ENCODE peak calls at places on chromosomes 2 and 18, in nine cellular contexts. One of them, this sample, is unnamed. For H3K79me2, the result is how much of the 10 kb centered on the place peaks cover.

GRCh38 chr18:6606411-6607085 is 123.0 kb upstream of the ARHGAP28 start:
- DNase-seq in neural progenitor cell: peak
- DNase-seq in GM23248: no peak
- DNase-seq in HCT116: no peak
- DNase-seq in GM23338: no peak
- DNase-seq in hepatocyte: no peak
- DNase-seq in OCI-LY7: no peak
- DNase-seq in PC-3: no peak
- DNase-seq in SK-N-SH: no peak
- DNase-seq in this sample: no peak

GRCh38 chr18:77062518-77063003 is 70.0 kb downstream of the MBP start:
- DNase-seq in neural progenitor cell: no peak
- DNase-seq in GM23248: no peak
- DNase-seq in HCT116: no peak
- DNase-seq in GM23338: no peak
- DNase-seq in hepatocyte: no peak
- DNase-seq in OCI-LY7: peak
- DNase-seq in PC-3: no peak
- DNase-seq in SK-N-SH: no peak
- DNase-seq in this sample: peak

GRCh38 chr2:45709137-45709536 is 57.7 kb downstream of the PRKCE start:
- DNase-seq in neural progenitor cell: no peak
- DNase-seq in GM23248: no peak
- DNase-seq in HCT116: no peak
- DNase-seq in GM23338: no peak
- DNase-seq in hepatocyte: no peak
- DNase-seq in OCI-LY7: no peak
- DNase-seq in PC-3: no peak
- DNase-seq in SK-N-SH: no peak
- DNase-seq in this sample: no peak

GRCh38 chr2:138029238-138029637 is 65.0 kb downstream of the HNMT start:
- DNase-seq in neural progenitor cell: no peak
- DNase-seq in GM23248: peak
- DNase-seq in HCT116: no peak
- DNase-seq in GM23338: no peak
- DNase-seq in hepatocyte: no peak
- DNase-seq in OCI-LY7: no peak
- DNase-seq in PC-3: no peak
- DNase-seq in SK-N-SH: no peak
- DNase-seq in this sample: no peak

GRCh38 chr18:75977069-75977468 is 518.0 kb downstream of the ZNF516 start:
- DNase-seq in neural progenitor cell: no peak
- DNase-seq in GM23248: peak
- DNase-seq in HCT116: no peak
- DNase-seq in GM23338: no peak
- DNase-seq in hepatocyte: no peak
- DNase-seq in OCI-LY7: no peak
- DNase-seq in PC-3: no peak
- DNase-seq in SK-N-SH: no peak
- DNase-seq in this sample: no peak

GRCh38 chr2:88350641-88351601 is 101.6 kb downstream of the FOXI3 start:
- DNase-seq in neural progenitor cell: peak
- DNase-seq in GM23248: peak
- DNase-seq in HCT116: peak
- DNase-seq in GM23338: peak
- DNase-seq in hepatocyte: peak
- DNase-seq in OCI-LY7: peak
- DNase-seq in PC-3: peak
- DNase-seq in SK-N-SH: peak
- DNase-seq in this sample: peak

GRCh38 chr2:45331034-45331786 is 279.9 kb downstream of the SRBD1 start:
- DNase-seq in neural progenitor cell: no peak
- DNase-seq in GM23248: peak
- DNase-seq in HCT116: no peak
- DNase-seq in GM23338: no peak
- DNase-seq in hepatocyte: no peak
- DNase-seq in OCI-LY7: no peak
- DNase-seq in PC-3: peak
- DNase-seq in SK-N-SH: no peak
- DNase-seq in this sample: no peak

GRCh38 chr18:22221350-22221749 is 52.0 kb downstream of the GATA6 start:
- DNase-seq in neural progenitor cell: no peak
- DNase-seq in GM23248: no peak
- DNase-seq in HCT116: no peak
- DNase-seq in GM23338: no peak
- DNase-seq in hepatocyte: no peak
- DNase-seq in OCI-LY7: no peak
- DNase-seq in PC-3: no peak
- DNase-seq in SK-N-SH: no peak
- DNase-seq in this sample: no peak

GRCh38 chr18:71131918-71132317 is 843.1 kb downstream of the SOCS6 start:
- DNase-seq in neural progenitor cell: no peak
- DNase-seq in GM23248: no peak
- DNase-seq in HCT116: no peak
- DNase-seq in GM23338: no peak
- DNase-seq in hepatocyte: no peak
- DNase-seq in OCI-LY7: no peak
- DNase-seq in PC-3: peak
- DNase-seq in SK-N-SH: no peak
- DNase-seq in this sample: no peak

GRCh38 chr2:40412456-40412855 is 39.4 kb downstream of the SLC8A1 start:
- DNase-seq in neural progenitor cell: no peak
- DNase-seq in GM23248: peak
- DNase-seq in HCT116: peak
- DNase-seq in GM23338: no peak
- DNase-seq in hepatocyte: no peak
- DNase-seq in OCI-LY7: no peak
- DNase-seq in PC-3: peak
- DNase-seq in SK-N-SH: no peak
- DNase-seq in this sample: no peak

GRCh38 chr2:107588960-107589542 is 237.6 kb upstream of the RGPD4 start:
- DNase-seq in neural progenitor cell: no peak
- DNase-seq in GM23248: peak
- DNase-seq in HCT116: no peak
- DNase-seq in GM23338: no peak
- DNase-seq in hepatocyte: no peak
- DNase-seq in OCI-LY7: no peak
- DNase-seq in PC-3: no peak
- DNase-seq in SK-N-SH: no peak
- DNase-seq in this sample: no peak

GRCh38 chr2:58649746-58650145 is 408.6 kb upstream of the FANCL start:
- DNase-seq in neural progenitor cell: no peak
- DNase-seq in GM23248: no peak
- DNase-seq in HCT116: no peak
- DNase-seq in GM23338: no peak
- DNase-seq in hepatocyte: no peak
- DNase-seq in OCI-LY7: no peak
- DNase-seq in PC-3: no peak
- DNase-seq in SK-N-SH: no peak
- DNase-seq in this sample: no peak

GRCh38 chr18:27803957-27804356 is 373.0 kb downstream of the CDH2 start:
- DNase-seq in neural progenitor cell: no peak
- DNase-seq in GM23248: peak
- DNase-seq in HCT116: no peak
- DNase-seq in GM23338: no peak
- DNase-seq in hepatocyte: no peak
- DNase-seq in OCI-LY7: no peak
- DNase-seq in PC-3: peak
- DNase-seq in SK-N-SH: no peak
- DNase-seq in this sample: no peak

GRCh38 chr2:100274076-100274475 is 48.2 kb downstream of the LONRF2 start:
- DNase-seq in neural progenitor cell: no peak
- DNase-seq in GM23248: no peak
- DNase-seq in HCT116: no peak
- DNase-seq in GM23338: no peak
- DNase-seq in hepatocyte: no peak
- DNase-seq in OCI-LY7: no peak
- DNase-seq in PC-3: no peak
- DNase-seq in SK-N-SH: no peak
- DNase-seq in this sample: peak

GRCh38 chr2:159022019-159022418 is 53.6 kb downstream of the TANC1 start:
- DNase-seq in neural progenitor cell: no peak
- DNase-seq in GM23248: no peak
- DNase-seq in HCT116: no peak
- DNase-seq in GM23338: no peak
- DNase-seq in hepatocyte: no peak
- DNase-seq in OCI-LY7: no peak
- DNase-seq in PC-3: no peak
- DNase-seq in SK-N-SH: no peak
- DNase-seq in this sample: no peak
- H3K79me2 ChIP-seq in neural progenitor cell: under half
- H3K79me2 ChIP-seq in GM23248: half or more
- H3K79me2 ChIP-seq in HCT116: under half
- H3K79me2 ChIP-seq in GM23338: under half
- H3K79me2 ChIP-seq in hepatocyte: half or more
- H3K79me2 ChIP-seq in OCI-LY7: under half
- H3K79me2 ChIP-seq in PC-3: under half
- H3K79me2 ChIP-seq in SK-N-SH: half or more
- H3K79me2 ChIP-seq in this sample: under half

DNA sequence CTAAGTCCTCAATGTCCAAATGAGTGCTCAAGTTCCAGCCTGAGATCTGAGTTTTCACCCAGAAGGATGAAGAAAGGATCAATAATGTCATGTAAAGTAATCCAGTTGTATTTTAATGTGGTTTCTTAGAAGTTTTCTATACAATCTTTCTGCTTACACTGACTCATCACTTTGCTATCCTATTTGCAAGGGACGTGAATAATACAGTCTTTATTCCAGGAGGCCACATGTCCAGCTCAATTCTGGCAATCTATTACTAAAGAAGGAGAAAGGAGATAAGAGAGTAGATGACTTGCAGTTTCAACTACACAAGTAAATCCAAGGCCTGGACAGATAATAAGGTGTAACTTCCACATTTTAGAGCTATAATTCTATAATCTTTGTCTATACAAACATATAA is 601.1 kb upstream of the SETBP1 start:
- DNase-seq in neural progenitor cell: no peak
- DNase-seq in GM23248: peak
- DNase-seq in HCT116: no peak
- DNase-seq in GM23338: no peak
- DNase-seq in hepatocyte: peak
- DNase-seq in OCI-LY7: no peak
- DNase-seq in PC-3: peak
- DNase-seq in SK-N-SH: no peak
- DNase-seq in this sample: no peak
- H3K4me2 ChIP-seq in neural progenitor cell: no peak
- H3K4me2 ChIP-seq in GM23248: no peak
- H3K4me2 ChIP-seq in HCT116: no peak
- H3K4me2 ChIP-seq in GM23338: no peak
- H3K4me2 ChIP-seq in hepatocyte: no peak
- H3K4me2 ChIP-seq in OCI-LY7: no peak
- H3K4me2 ChIP-seq in PC-3: no peak
- H3K4me2 ChIP-seq in SK-N-SH: peak
- H3K4me2 ChIP-seq in this sample: no peak

GRCh38 chr2:27050281-27050995 is 1.0 kb upstream of the AGBL5 start:
- DNase-seq in neural progenitor cell: peak
- DNase-seq in GM23248: peak
- DNase-seq in HCT116: peak
- DNase-seq in GM23338: peak
- DNase-seq in hepatocyte: peak
- DNase-seq in OCI-LY7: peak
- DNase-seq in PC-3: peak
- DNase-seq in SK-N-SH: peak
- DNase-seq in this sample: peak

GRCh38 chr2:27053321-27053720 is 1.9 kb downstream of the AGBL5 start:
- DNase-seq in neural progenitor cell: no peak
- DNase-seq in GM23248: no peak
- DNase-seq in HCT116: no peak
- DNase-seq in GM23338: no peak
- DNase-seq in hepatocyte: no peak
- DNase-seq in OCI-LY7: no peak
- DNase-seq in PC-3: no peak
- DNase-seq in SK-N-SH: no peak
- DNase-seq in this sample: no peak

GRCh38 chr2:27051902-27052645 is 606 bp downstream of the AGBL5 start:
- DNase-seq in neural progenitor cell: peak
- DNase-seq in GM23248: peak
- DNase-seq in HCT116: no peak
- DNase-seq in GM23338: peak
- DNase-seq in hepatocyte: peak
- DNase-seq in OCI-LY7: no peak
- DNase-seq in PC-3: no peak
- DNase-seq in SK-N-SH: peak
- DNase-seq in this sample: no peak

GRCh38 chr2:27050996-27051901 is at the start of gene AGBL5:
- DNase-seq in neural progenitor cell: peak
- DNase-seq in GM23248: peak
- DNase-seq in HCT116: peak
- DNase-seq in GM23338: peak
- DNase-seq in hepatocyte: peak
- DNase-seq in OCI-LY7: peak
- DNase-seq in PC-3: peak
- DNase-seq in SK-N-SH: peak
- DNase-seq in this sample: peak

GRCh38 chr2:27049422-27050280 is 1.8 kb upstream of the AGBL5 start:
- DNase-seq in neural progenitor cell: no peak
- DNase-seq in GM23248: no peak
- DNase-seq in HCT116: no peak
- DNase-seq in GM23338: peak
- DNase-seq in hepatocyte: peak
- DNase-seq in OCI-LY7: peak
- DNase-seq in PC-3: no peak
- DNase-seq in SK-N-SH: peak
- DNase-seq in this sample: peak
- TF ChIP-seq EZH2phosphoT487 in neural progenitor cell: no peak
- TF ChIP-seq EZH2phosphoT487 in GM23248: no peak
- TF ChIP-seq EZH2phosphoT487 in HCT116: no peak
- TF ChIP-seq EZH2phosphoT487 in GM23338: no peak
- TF ChIP-seq EZH2phosphoT487 in hepatocyte: no peak
- TF ChIP-seq EZH2phosphoT487 in OCI-LY7: no peak
- TF ChIP-seq EZH2phosphoT487 in PC-3: no peak
- TF ChIP-seq EZH2phosphoT487 in SK-N-SH: no peak
- TF ChIP-seq EZH2phosphoT487 in this sample: no peak

GRCh38 chr2:54599914-54600313 is 123.5 kb upstream of the EML6 start:
- DNase-seq in neural progenitor cell: no peak
- DNase-seq in GM23248: peak
- DNase-seq in HCT116: no peak
- DNase-seq in GM23338: no peak
- DNase-seq in hepatocyte: no peak
- DNase-seq in OCI-LY7: no peak
- DNase-seq in PC-3: peak
- DNase-seq in SK-N-SH: no peak
- DNase-seq in this sample: no peak

GRCh38 chr2:54599326-54599710 is 124.1 kb upstream of the EML6 start:
- DNase-seq in neural progenitor cell: no peak
- DNase-seq in GM23248: no peak
- DNase-seq in HCT116: no peak
- DNase-seq in GM23338: no peak
- DNase-seq in hepatocyte: no peak
- DNase-seq in OCI-LY7: no peak
- DNase-seq in PC-3: no peak
- DNase-seq in SK-N-SH: no peak
- DNase-seq in this sample: no peak

GRCh38 chr2:54603357-54603756 is 120.1 kb upstream of the EML6 start:
- DNase-seq in neural progenitor cell: no peak
- DNase-seq in GM23248: no peak
- DNase-seq in HCT116: no peak
- DNase-seq in GM23338: no peak
- DNase-seq in hepatocyte: no peak
- DNase-seq in OCI-LY7: no peak
- DNase-seq in PC-3: no peak
- DNase-seq in SK-N-SH: no peak
- DNase-seq in this sample: no peak

GRCh38 chr2:54602736-54603322 is 120.6 kb upstream of the EML6 start:
- DNase-seq in neural progenitor cell: no peak
- DNase-seq in GM23248: no peak
- DNase-seq in HCT116: no peak
- DNase-seq in GM23338: no peak
- DNase-seq in hepatocyte: no peak
- DNase-seq in OCI-LY7: no peak
- DNase-seq in PC-3: no peak
- DNase-seq in SK-N-SH: no peak
- DNase-seq in this sample: no peak

GRCh38 chr2:54601339-54601738 is 122.1 kb upstream of the EML6 start:
- DNase-seq in neural progenitor cell: no peak
- DNase-seq in GM23248: peak
- DNase-seq in HCT116: no peak
- DNase-seq in GM23338: no peak
- DNase-seq in hepatocyte: no peak
- DNase-seq in OCI-LY7: no peak
- DNase-seq in PC-3: no peak
- DNase-seq in SK-N-SH: no peak
- DNase-seq in this sample: no peak
- H3K79me2 ChIP-seq in neural progenitor cell: half or more
- H3K79me2 ChIP-seq in GM23248: half or more
- H3K79me2 ChIP-seq in HCT116: half or more
- H3K79me2 ChIP-seq in GM23338: half or more
- H3K79me2 ChIP-seq in hepatocyte: half or more
- H3K79me2 ChIP-seq in OCI-LY7: half or more
- H3K79me2 ChIP-seq in PC-3: half or more
- H3K79me2 ChIP-seq in SK-N-SH: half or more
- H3K79me2 ChIP-seq in this sample: half or more